ENCODE peak calls at places on chromosome 7, in eight cellular contexts. Q, O, K, E, B, D, Z and C are unnamed samples.

GRCh38 chr7:158274996-158275395 is 312.6 kb downstream of the PTPRN2 start:
- DNase-seq in Q (no peak), O (no peak), K (peak; percentile 2), E (no peak), B (peak; percentile 5), D (no peak), Z (no peak), C (no peak)

GRCh38 chr7:25846722-25847121 is 305.3 kb upstream of the NFE2L3 start:
- DNase-seq in Q (no peak), O (no peak), K (peak; percentile 79), E (no peak), B (peak; percentile 72), D (no peak), Z (peak; percentile 65), C (peak; percentile 67)

GRCh38 chr7:50954716-50955115 is 172.0 kb upstream of the GRB10 start:
- DNase-seq in Q (no peak), O (no peak), K (no peak), E (no peak), B (no peak), D (no peak), Z (no peak), C (no peak)

GRCh38 chr7:2143981-2144595 is 88.7 kb downstream of the MAD1L1 start:
- DNase-seq in Q (no peak), O (no peak), K (no peak), E (no peak), B (no peak), D (no peak), Z (no peak), C (no peak)

GRCh38 chr7:95690367-95690947 is 81.9 kb upstream of the DYNC1I1 start:
- DNase-seq in Q (no peak), O (no peak), K (no peak), E (peak; percentile 52), B (no peak), D (peak; percentile 48), Z (peak; percentile 40), C (no peak)

GRCh38 chr7:93228302-93228701 is 2.0 kb upstream of the HEPACAM2 start:
- DNase-seq in Q (no peak), O (no peak), K (no peak), E (peak; percentile 50), B (no peak), D (peak; percentile 71), Z (peak; percentile 66), C (peak; percentile 27)

GRCh38 chr7:134448359-134449229 is 10.3 kb downstream of the AKR1B1 start:
- DNase-seq in Q (no peak), O (no peak), K (no peak), E (peak; percentile 21), B (no peak), D (peak; percentile 90), Z (peak; percentile 90), C (peak; percentile 80)

GRCh38 chr7:50348469-50349162 is 44.1 kb downstream of the IKZF1 start:
- DNase-seq in Q (no peak), O (no peak), K (no peak), E (no peak), B (no peak), D (no peak), Z (no peak), C (no peak)

GRCh38 chr7:94266278-94266677 is 128.4 kb upstream of the COL1A2 start:
- DNase-seq in Q (no peak), O (no peak), K (peak; percentile 67), E (no peak), B (peak; percentile 46), D (peak; percentile 70), Z (peak; percentile 87), C (peak; percentile 20)

GRCh38 chr7:19060870-19061269 is 56.6 kb downstream of the TWIST1 start:
- DNase-seq in Q (no peak), O (no peak), K (no peak), E (no peak), B (no peak), D (peak; percentile 63), Z (peak; percentile 81), C (peak; percentile 60)

GRCh38 chr7:140537750-140538482 is 58.6 kb upstream of the MKRN1 start:
- DNase-seq in Q (no peak), O (no peak), K (no peak), E (no peak), B (no peak), D (no peak), Z (no peak), C (no peak)

GRCh38 chr7:80588591-80588990 is 49.9 kb upstream of the CD36 start:
- DNase-seq in Q (no peak), O (no peak), K (no peak), E (no peak), B (no peak), D (no peak), Z (peak; percentile 37), C (no peak)

GRCh38 chr7:108824840-108825540 is 255.3 kb downstream of the DNAJB9 start:
- DNase-seq in Q (no peak), O (no peak), K (no peak), E (peak; percentile 26), B (no peak), D (peak; percentile 21), Z (peak; percentile 33), C (no peak)

GRCh38 chr7:155489862-155490696 is 32.1 kb downstream of the EN2 start:
- DNase-seq in Q (no peak), O (no peak), K (no peak), E (no peak), B (no peak), D (no peak), Z (peak; percentile 20), C (no peak)

GRCh38 chr7:48438196-48438595 is 266.9 kb downstream of the ABCA13 start:
- DNase-seq in Q (no peak), O (no peak), K (no peak), E (no peak), B (no peak), D (no peak), Z (no peak), C (no peak)

GRCh38 chr7:116591202-116592040 is 66.6 kb downstream of the CAV1 start:
- DNase-seq in Q (no peak), O (no peak), K (no peak), E (peak; percentile 45), B (no peak), D (peak; percentile 64), Z (no peak), C (no peak)

GRCh38 chr7:79610301-79610700 is 156.8 kb upstream of the MAGI2 start:
- DNase-seq in Q (no peak), O (no peak), K (no peak), E (no peak), B (no peak), D (no peak), Z (peak; percentile 71), C (peak; percentile 12)

GRCh38 chr7:87600130-87601124 is at the start of gene ABCB1:
- DNase-seq in Q (peak; percentile 20), O (peak; percentile 13), K (peak; percentile 41), E (peak; percentile 19), B (peak; percentile 55), D (peak; percentile 32), Z (peak; percentile 26), C (no peak)

GRCh38 chr7:98283127-98283886 is 1.8 kb downstream of the BRI3 start:
- DNase-seq in Q (no peak), O (no peak), K (no peak), E (no peak), B (peak; percentile 47), D (peak; percentile 64), Z (peak; percentile 82), C (peak; percentile 41)

GRCh38 chr7:96738705-96739104 is 29.1 kb upstream of the SEM1 start:
- DNase-seq in Q (no peak), O (no peak), K (no peak), E (no peak), B (no peak), D (no peak), Z (no peak), C (no peak)

GRCh38 chr7:34075976-34076375 is 170.6 kb downstream of the BMPER start:
- DNase-seq in Q (no peak), O (no peak), K (no peak), E (no peak), B (no peak), D (no peak), Z (peak; percentile 56), C (no peak)

GRCh38 chr7:36962367-36962766 is 238.1 kb upstream of the AOAH start:
- DNase-seq in Q (no peak), O (no peak), K (no peak), E (no peak), B (no peak), D (peak; percentile 61), Z (no peak), C (no peak)

GRCh38 chr7:71034243-71034642 is 97.7 kb upstream of the GALNT17 start:
- DNase-seq in Q (no peak), O (no peak), K (no peak), E (no peak), B (no peak), D (no peak), Z (no peak), C (no peak)
- TF ChIP-seq CTCF in Q (no peak), O (no peak), K (no peak), E (no peak), B (no peak), D (no peak), Z (no peak), C (no peak)

DNA sequence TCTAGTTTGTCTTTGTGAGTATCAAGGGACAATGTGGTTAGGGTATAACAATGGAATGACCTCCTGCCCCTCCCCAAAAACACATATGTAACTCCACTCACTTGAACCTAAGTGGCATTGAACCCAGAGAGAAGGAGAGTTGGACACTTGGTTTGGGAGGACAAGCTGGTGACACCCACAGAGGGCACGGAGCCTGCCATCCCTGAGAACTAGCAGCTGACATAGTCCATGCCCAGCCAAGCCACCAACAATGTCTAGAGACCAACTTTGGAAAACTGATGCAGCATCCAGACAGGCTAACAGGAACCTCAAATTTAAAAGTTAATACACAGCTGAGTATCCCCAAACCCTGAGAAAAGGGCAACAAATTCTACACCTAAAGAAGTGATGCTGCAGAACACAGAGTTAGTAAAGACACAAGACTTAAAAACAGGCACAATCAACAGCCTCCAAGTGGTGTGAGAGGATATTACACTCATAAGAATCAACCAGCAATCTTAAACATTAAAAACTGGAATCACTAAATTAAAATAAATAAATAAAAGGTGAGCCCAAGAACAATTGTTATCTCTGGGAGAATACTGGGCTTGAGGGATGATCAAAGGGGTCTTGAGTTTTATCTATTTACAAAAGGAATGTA is 27.2 kb downstream of the NUDCD3 start:
- DNase-seq in Q (no peak), O (no peak), K (no peak), E (no peak), B (no peak), D (peak; percentile 22), Z (no peak), C (no peak)
- TF ChIP-seq CTCF in Q (peak; percentile 59), O (peak; percentile 40), K (no peak), E (peak; percentile 40), B (peak; percentile 12), D (peak; percentile 9), Z (peak; percentile 42), C (peak; percentile 15)

GRCh38 chr7:32323687-32324086 is 166.5 kb downstream of the LSM5 start:
- DNase-seq in Q (no peak), O (no peak), K (no peak), E (no peak), B (no peak), D (no peak), Z (no peak), C (no peak)
- TF ChIP-seq CTCF in Q (no peak), O (no peak), K (no peak), E (no peak), B (no peak), D (no peak), Z (no peak), C (no peak)

DNA sequence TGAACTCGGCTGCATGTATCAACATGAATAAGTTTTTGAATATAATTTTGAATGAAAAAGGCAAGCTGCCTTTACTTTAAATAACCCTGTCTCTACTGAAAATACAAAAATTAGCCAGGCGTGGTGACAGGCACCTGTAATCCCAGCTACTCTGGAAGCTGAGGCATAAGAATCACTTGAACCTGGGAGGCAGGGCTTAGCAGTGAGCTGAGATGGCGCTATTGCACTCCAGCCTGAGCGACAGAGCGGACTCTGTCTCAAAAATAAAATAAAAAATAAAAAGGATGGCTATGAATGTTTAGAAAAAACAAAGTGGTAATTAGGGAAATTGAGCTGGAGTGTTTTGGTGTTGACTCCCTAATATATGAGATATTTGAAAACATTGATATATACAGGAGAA is 133.3 kb downstream of the PHTF2 start:
- DNase-seq in Q (no peak), O (no peak), K (no peak), E (no peak), B (no peak), D (no peak), Z (no peak), C (no peak)
- TF ChIP-seq CTCF in Q (no peak), O (no peak), K (no peak), E (no peak), B (no peak), D (no peak), Z (no peak), C (no peak)